ENCODE peak calls at places on chromosomes 11 and 22, in five cellular contexts. J is NCI-H526, O is RWPE1, E is amniotic epithelial cell, W is heart right ventricle. I is an unnamed sample.

GRCh38 chr22:19991645-19992451 is 24.8 kb downstream of the ARVCF start:
- DNase-seq in O (no peak), W (no peak), E (no peak), J (no peak), I (no peak)

GRCh38 chr11:76735218-76735480 is 48.0 kb upstream of the TSKU start:
- DNase-seq in W (no peak), J (no peak), O (no peak), E (no peak), I (no peak)

GRCh38 chr11:130338667-130339066 is 23.9 kb upstream of the ZBTB44 start:
- DNase-seq in J (no peak), E (no peak), W (no peak), O (no peak), I (no peak)

GRCh38 chr11:69055598-69056516 is 7.1 kb downstream of the TPCN2 start:
- DNase-seq in E (no peak), J (no peak), W (no peak), O (no peak), I (no peak)

GRCh38 chr22:37063436-37064420 is 12.2 kb downstream of the KCTD17 start:
- DNase-seq in O (no peak), J (no peak), W (no peak), E (no peak), I (peak; percentile 62)

GRCh38 chr11:13225058-13226001 is 52.3 kb upstream of the BMAL1 start:
- DNase-seq in E (no peak), O (no peak), W (no peak), J (no peak), I (no peak)

GRCh38 chr11:16833026-16833425 is 94.6 kb downstream of the C11orf58 start:
- DNase-seq in J (no peak), W (no peak), E (no peak), O (no peak), I (no peak)

GRCh38 chr22:36528795-36529718 is at the start of gene EIF3D:
- DNase-seq in W (peak; percentile 99), J (peak; percentile 97), O (peak; percentile 84), E (peak; percentile 99), I (peak; percentile 97)

GRCh38 chr11:65780770-65781151 is at the start of gene AP5B1:
- DNase-seq in W (peak; percentile 29), O (peak; percentile 75), E (peak; percentile 44), J (no peak), I (peak; percentile 83)

GRCh38 chr11:112300094-112300786 is 39.6 kb upstream of the PLET1 start:
- DNase-seq in J (no peak), W (no peak), E (no peak), O (no peak), I (no peak)

GRCh38 chr11:117972589-117973445 is 13.4 kb upstream of the IL10RA start:
- DNase-seq in J (no peak), O (no peak), E (no peak), W (no peak), I (no peak)

GRCh38 chr11:71381781-71382505 is 66.2 kb downstream of the DHCR7 start:
- DNase-seq in J (no peak), O (no peak), E (no peak), W (no peak), I (no peak)

GRCh38 chr11:76669901-76670474 is 559 bp downstream of the LRRC32 start:
- DNase-seq in O (no peak), J (no peak), W (peak; percentile 51), E (peak; percentile 92), I (no peak)

GRCh38 chr11:10770626-10771254 is 19.7 kb downstream of the CTR9 start:
- DNase-seq in E (peak; percentile 45), O (peak; percentile 37), W (peak; percentile 67), J (no peak), I (peak; percentile 67)

GRCh38 chr22:28799834-28800307 is 498 bp downstream of the XBP1 start:
- DNase-seq in O (peak; percentile 41), J (no peak), W (peak; percentile 71), E (peak; percentile 40), I (peak; percentile 72)

GRCh38 chr11:66853242-66854229 is 3.3 kb upstream of the LRFN4 start:
- DNase-seq in J (no peak), O (no peak), W (no peak), E (no peak), I (no peak)

GRCh38 chr11:13008625-13009475 is at the start of gene RASSF10:
- DNase-seq in J (peak; percentile 68), O (peak; percentile 81), E (no peak), W (peak; percentile 81), I (peak; percentile 96)

GRCh38 chr22:19641254-19641982 is 72.9 kb upstream of the SEPTIN5 start:
- DNase-seq in O (no peak), J (no peak), E (peak; percentile 5), W (no peak), I (peak; percentile 15)

GRCh38 chr22:37904572-37905533 is 1.2 kb upstream of the MICALL1 start:
- DNase-seq in J (no peak), O (peak; percentile 93), E (peak; percentile 99), W (peak; percentile 33), I (peak; percentile 53)

GRCh38 chr11:40032331-40032730 is 1427.1 kb downstream of the LRRC4C start:
- DNase-seq in O (no peak), E (no peak), J (no peak), W (no peak), I (no peak)

GRCh38 chr22:27456696-27457503 is 344.7 kb downstream of the MN1 start:
- DNase-seq in E (peak; percentile 99), W (no peak), O (peak; percentile 90), J (no peak), I (no peak)

GRCh38 chr11:110587129-110587528 is 125.1 kb downstream of the ARHGAP20 start:
- DNase-seq in W (no peak), O (no peak), J (no peak), E (no peak), I (no peak)

I was measured in Calu3.